ENCODE peak calls at places on chromosomes 11 and 22, in eight cellular contexts. One of them, this sample, is unnamed. For H3K4me1, the result is how much of the 10 kb centered on the place peaks cover.

GRCh38 chr22:26461188-26461810 is 22.3 kb downstream of the HPS4 start:
- DNase-seq in pancreas: peak
- DNase-seq in breast epithelium: no peak
- DNase-seq in mucosa of descending colon: peak
- DNase-seq in right cardiac atrium: peak
- DNase-seq in transverse colon: peak
- DNase-seq in upper lobe of right lung: no peak
- DNase-seq in heart right ventricle: peak
- DNase-seq in this sample: no peak

GRCh38 chr11:128941573-128942271 is 949 bp downstream of the TP53AIP1 start:
- DNase-seq in pancreas: no peak
- DNase-seq in breast epithelium: no peak
- DNase-seq in mucosa of descending colon: no peak
- DNase-seq in right cardiac atrium: no peak
- DNase-seq in transverse colon: no peak
- DNase-seq in upper lobe of right lung: no peak
- DNase-seq in heart right ventricle: no peak
- DNase-seq in this sample: no peak

GRCh38 chr22:35985361-35985760 is 43.3 kb downstream of the RBFOX2 start:
- DNase-seq in pancreas: no peak
- DNase-seq in breast epithelium: no peak
- DNase-seq in mucosa of descending colon: no peak
- DNase-seq in right cardiac atrium: no peak
- DNase-seq in transverse colon: no peak
- DNase-seq in upper lobe of right lung: no peak
- DNase-seq in heart right ventricle: no peak
- DNase-seq in this sample: no peak

GRCh38 chr11:74020537-74020936 is 11.7 kb upstream of the UCP3 start:
- DNase-seq in pancreas: no peak
- DNase-seq in breast epithelium: no peak
- DNase-seq in mucosa of descending colon: no peak
- DNase-seq in right cardiac atrium: no peak
- DNase-seq in transverse colon: no peak
- DNase-seq in upper lobe of right lung: no peak
- DNase-seq in heart right ventricle: no peak
- DNase-seq in this sample: no peak

GRCh38 chr11:20388096-20389055 is 860 bp downstream of the PRMT3 start:
- DNase-seq in pancreas: no peak
- DNase-seq in breast epithelium: no peak
- DNase-seq in mucosa of descending colon: no peak
- DNase-seq in right cardiac atrium: no peak
- DNase-seq in transverse colon: no peak
- DNase-seq in upper lobe of right lung: no peak
- DNase-seq in heart right ventricle: peak
- DNase-seq in this sample: peak

GRCh38 chr11:134734446-134734845 is 322.4 kb upstream of the B3GAT1 start:
- DNase-seq in pancreas: no peak
- DNase-seq in breast epithelium: no peak
- DNase-seq in mucosa of descending colon: no peak
- DNase-seq in right cardiac atrium: no peak
- DNase-seq in transverse colon: no peak
- DNase-seq in upper lobe of right lung: no peak
- DNase-seq in heart right ventricle: no peak
- DNase-seq in this sample: no peak

GRCh38 chr11:31903225-31904074 is 92.3 kb upstream of the PAX6 start:
- DNase-seq in pancreas: no peak
- DNase-seq in breast epithelium: no peak
- DNase-seq in mucosa of descending colon: no peak
- DNase-seq in right cardiac atrium: peak
- DNase-seq in transverse colon: no peak
- DNase-seq in upper lobe of right lung: no peak
- DNase-seq in heart right ventricle: peak
- DNase-seq in this sample: no peak

GRCh38 chr11:43868852-43869567 is 11.6 kb upstream of the ALKBH3 start:
- DNase-seq in pancreas: no peak
- DNase-seq in breast epithelium: no peak
- DNase-seq in mucosa of descending colon: no peak
- DNase-seq in right cardiac atrium: no peak
- DNase-seq in transverse colon: no peak
- DNase-seq in upper lobe of right lung: no peak
- DNase-seq in heart right ventricle: no peak
- DNase-seq in this sample: no peak

GRCh38 chr11:48366365-48366764 is at the start of gene OR4C5:
- DNase-seq in pancreas: no peak
- DNase-seq in breast epithelium: no peak
- DNase-seq in mucosa of descending colon: no peak
- DNase-seq in right cardiac atrium: no peak
- DNase-seq in transverse colon: no peak
- DNase-seq in upper lobe of right lung: no peak
- DNase-seq in heart right ventricle: no peak
- DNase-seq in this sample: no peak

GRCh38 chr11:33474866-33475265 is 217.7 kb downstream of the HIPK3 start:
- DNase-seq in pancreas: no peak
- DNase-seq in breast epithelium: no peak
- DNase-seq in mucosa of descending colon: no peak
- DNase-seq in right cardiac atrium: no peak
- DNase-seq in transverse colon: no peak
- DNase-seq in upper lobe of right lung: no peak
- DNase-seq in heart right ventricle: no peak
- DNase-seq in this sample: no peak

GRCh38 chr11:122633219-122633829 is 22.2 kb upstream of the UBASH3B start:
- DNase-seq in pancreas: no peak
- DNase-seq in breast epithelium: no peak
- DNase-seq in mucosa of descending colon: no peak
- DNase-seq in right cardiac atrium: peak
- DNase-seq in transverse colon: no peak
- DNase-seq in upper lobe of right lung: no peak
- DNase-seq in heart right ventricle: peak
- DNase-seq in this sample: no peak

GRCh38 chr11:35585411-35585810 is 32.8 kb upstream of the FJX1 start:
- DNase-seq in pancreas: no peak
- DNase-seq in breast epithelium: no peak
- DNase-seq in mucosa of descending colon: no peak
- DNase-seq in right cardiac atrium: no peak
- DNase-seq in transverse colon: no peak
- DNase-seq in upper lobe of right lung: no peak
- DNase-seq in heart right ventricle: no peak
- DNase-seq in this sample: no peak

GRCh38 chr11:12235549-12235944 is 125.2 kb downstream of the MICAL2 start:
- DNase-seq in pancreas: no peak
- DNase-seq in breast epithelium: no peak
- DNase-seq in mucosa of descending colon: no peak
- DNase-seq in right cardiac atrium: no peak
- DNase-seq in transverse colon: no peak
- DNase-seq in upper lobe of right lung: no peak
- DNase-seq in heart right ventricle: no peak
- DNase-seq in this sample: no peak

GRCh38 chr11:121471167-121471566 is 18.4 kb upstream of the SORL1-AS1 start:
- DNase-seq in pancreas: no peak
- DNase-seq in breast epithelium: no peak
- DNase-seq in mucosa of descending colon: no peak
- DNase-seq in right cardiac atrium: no peak
- DNase-seq in transverse colon: no peak
- DNase-seq in upper lobe of right lung: no peak
- DNase-seq in heart right ventricle: no peak
- DNase-seq in this sample: no peak

GRCh38 chr11:128503231-128503991 is 83.9 kb downstream of the ETS1 start:
- DNase-seq in pancreas: no peak
- DNase-seq in breast epithelium: no peak
- DNase-seq in mucosa of descending colon: no peak
- DNase-seq in right cardiac atrium: no peak
- DNase-seq in transverse colon: no peak
- DNase-seq in upper lobe of right lung: no peak
- DNase-seq in heart right ventricle: no peak
- DNase-seq in this sample: no peak

GRCh38 chr22:44698531-44699421 is 3.2 kb upstream of the PRR5 start:
- DNase-seq in pancreas: no peak
- DNase-seq in breast epithelium: no peak
- DNase-seq in mucosa of descending colon: peak
- DNase-seq in right cardiac atrium: peak
- DNase-seq in transverse colon: no peak
- DNase-seq in upper lobe of right lung: no peak
- DNase-seq in heart right ventricle: no peak
- DNase-seq in this sample: peak

GRCh38 chr11:10495464-10495786 is 40.4 kb downstream of the AMPD3 start:
- DNase-seq in pancreas: no peak
- DNase-seq in breast epithelium: no peak
- DNase-seq in mucosa of descending colon: no peak
- DNase-seq in right cardiac atrium: no peak
- DNase-seq in transverse colon: no peak
- DNase-seq in upper lobe of right lung: no peak
- DNase-seq in heart right ventricle: no peak
- DNase-seq in this sample: peak

GRCh38 chr11:132888226-132888625 is 644.1 kb downstream of the OPCML start:
- DNase-seq in pancreas: no peak
- DNase-seq in breast epithelium: no peak
- DNase-seq in mucosa of descending colon: no peak
- DNase-seq in right cardiac atrium: no peak
- DNase-seq in transverse colon: no peak
- DNase-seq in upper lobe of right lung: no peak
- DNase-seq in heart right ventricle: no peak
- DNase-seq in this sample: no peak

GRCh38 chr11:64522843-64523242 is 68.2 kb upstream of the SLC22A12 start:
- DNase-seq in pancreas: no peak
- DNase-seq in breast epithelium: no peak
- DNase-seq in mucosa of descending colon: no peak
- DNase-seq in right cardiac atrium: no peak
- DNase-seq in transverse colon: no peak
- DNase-seq in upper lobe of right lung: no peak
- DNase-seq in heart right ventricle: no peak
- DNase-seq in this sample: no peak
- H3K4me1 ChIP-seq in pancreas: under half
- H3K4me1 ChIP-seq in breast epithelium: under half
- H3K4me1 ChIP-seq in mucosa of descending colon: under half
- H3K4me1 ChIP-seq in right cardiac atrium: under half
- H3K4me1 ChIP-seq in transverse colon: under half
- H3K4me1 ChIP-seq in upper lobe of right lung: under half
- H3K4me1 ChIP-seq in heart right ventricle: under half
- H3K4me1 ChIP-seq in this sample: under half

GRCh38 chr22:17047656-17048055 is 37.1 kb upstream of the IL17RA start:
- DNase-seq in pancreas: no peak
- DNase-seq in breast epithelium: no peak
- DNase-seq in mucosa of descending colon: no peak
- DNase-seq in right cardiac atrium: no peak
- DNase-seq in transverse colon: no peak
- DNase-seq in upper lobe of right lung: no peak
- DNase-seq in heart right ventricle: no peak
- DNase-seq in this sample: no peak
- H3K4me1 ChIP-seq in pancreas: under half
- H3K4me1 ChIP-seq in breast epithelium: under half
- H3K4me1 ChIP-seq in mucosa of descending colon: under half
- H3K4me1 ChIP-seq in right cardiac atrium: under half
- H3K4me1 ChIP-seq in transverse colon: under half
- H3K4me1 ChIP-seq in upper lobe of right lung: under half
- H3K4me1 ChIP-seq in heart right ventricle: under half
- H3K4me1 ChIP-seq in this sample: under half

GRCh38 chr22:46421272-46421671 is 85.8 kb downstream of the TRMU start:
- DNase-seq in pancreas: no peak
- DNase-seq in breast epithelium: no peak
- DNase-seq in mucosa of descending colon: no peak
- DNase-seq in right cardiac atrium: no peak
- DNase-seq in transverse colon: no peak
- DNase-seq in upper lobe of right lung: no peak
- DNase-seq in heart right ventricle: no peak
- DNase-seq in this sample: no peak
- H3K4me1 ChIP-seq in pancreas: under half
- H3K4me1 ChIP-seq in breast epithelium: under half
- H3K4me1 ChIP-seq in mucosa of descending colon: under half
- H3K4me1 ChIP-seq in right cardiac atrium: under half
- H3K4me1 ChIP-seq in transverse colon: under half
- H3K4me1 ChIP-seq in upper lobe of right lung: under half
- H3K4me1 ChIP-seq in heart right ventricle: under half
- H3K4me1 ChIP-seq in this sample: under half

DNA sequence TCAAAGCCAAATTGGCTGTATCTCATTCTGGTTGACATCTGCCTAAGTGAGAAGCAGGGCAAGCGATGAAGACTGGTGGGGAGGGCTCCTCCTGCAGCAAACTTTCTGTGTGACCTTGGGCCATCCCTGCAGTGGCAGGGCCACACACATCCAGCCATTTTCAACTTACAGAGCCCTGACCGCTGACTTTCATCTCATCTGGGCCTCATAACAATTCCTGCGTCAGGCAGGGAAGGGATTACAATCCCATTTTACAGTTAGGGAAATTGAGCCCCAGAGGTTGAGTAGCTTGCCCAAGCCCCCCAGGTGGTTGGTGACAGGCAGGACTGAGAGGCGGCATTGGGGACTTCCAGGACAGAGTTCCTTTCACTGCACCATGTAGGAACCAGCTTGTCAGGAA is 21.9 kb downstream of the TPBGL start:
- DNase-seq in pancreas: no peak
- DNase-seq in breast epithelium: no peak
- DNase-seq in mucosa of descending colon: no peak
- DNase-seq in right cardiac atrium: no peak
- DNase-seq in transverse colon: peak
- DNase-seq in upper lobe of right lung: peak
- DNase-seq in heart right ventricle: no peak
- DNase-seq in this sample: peak
- H3K4me1 ChIP-seq in pancreas: under half
- H3K4me1 ChIP-seq in breast epithelium: under half
- H3K4me1 ChIP-seq in mucosa of descending colon: under half
- H3K4me1 ChIP-seq in right cardiac atrium: under half
- H3K4me1 ChIP-seq in transverse colon: under half
- H3K4me1 ChIP-seq in upper lobe of right lung: under half
- H3K4me1 ChIP-seq in heart right ventricle: under half
- H3K4me1 ChIP-seq in this sample: under half

GRCh38 chr11:107567739-107568335 is 2.3 kb upstream of the ALKBH8 start:
- DNase-seq in pancreas: no peak
- DNase-seq in breast epithelium: no peak
- DNase-seq in mucosa of descending colon: no peak
- DNase-seq in right cardiac atrium: no peak
- DNase-seq in transverse colon: no peak
- DNase-seq in upper lobe of right lung: no peak
- DNase-seq in heart right ventricle: no peak
- DNase-seq in this sample: no peak

GRCh38 chr11:107566569-107566968 is 1.0 kb upstream of the ALKBH8 start:
- DNase-seq in pancreas: no peak
- DNase-seq in breast epithelium: no peak
- DNase-seq in mucosa of descending colon: no peak
- DNase-seq in right cardiac atrium: no peak
- DNase-seq in transverse colon: no peak
- DNase-seq in upper lobe of right lung: no peak
- DNase-seq in heart right ventricle: no peak
- DNase-seq in this sample: no peak

GRCh38 chr11:107563702-107564101 is 1.8 kb downstream of the ALKBH8 start:
- DNase-seq in pancreas: no peak
- DNase-seq in breast epithelium: no peak
- DNase-seq in mucosa of descending colon: no peak
- DNase-seq in right cardiac atrium: no peak
- DNase-seq in transverse colon: peak
- DNase-seq in upper lobe of right lung: no peak
- DNase-seq in heart right ventricle: peak
- DNase-seq in this sample: no peak

GRCh38 chr11:107564877-107565218 is 687 bp downstream of the ALKBH8 start:
- DNase-seq in pancreas: no peak
- DNase-seq in breast epithelium: no peak
- DNase-seq in mucosa of descending colon: no peak
- DNase-seq in right cardiac atrium: no peak
- DNase-seq in transverse colon: no peak
- DNase-seq in upper lobe of right lung: no peak
- DNase-seq in heart right ventricle: no peak
- DNase-seq in this sample: no peak

GRCh38 chr11:107565219-107565937 is at the start of gene ALKBH8:
- DNase-seq in pancreas: peak
- DNase-seq in breast epithelium: peak
- DNase-seq in mucosa of descending colon: peak
- DNase-seq in right cardiac atrium: peak
- DNase-seq in transverse colon: peak
- DNase-seq in upper lobe of right lung: peak
- DNase-seq in heart right ventricle: peak
- DNase-seq in this sample: peak
- H3K4me1 ChIP-seq in pancreas: under half
- H3K4me1 ChIP-seq in breast epithelium: under half
- H3K4me1 ChIP-seq in mucosa of descending colon: under half
- H3K4me1 ChIP-seq in right cardiac atrium: under half
- H3K4me1 ChIP-seq in transverse colon: under half
- H3K4me1 ChIP-seq in upper lobe of right lung: under half
- H3K4me1 ChIP-seq in heart right ventricle: under half
- H3K4me1 ChIP-seq in this sample: under half